ENCODE peak calls at places on chromosomes 4 and X, in six cellular contexts. One of them, this sample, is unnamed.

GRCh38 chrX:16664626-16665025 is 14.7 kb downstream of the S100G start:
- DNase-seq in uterus: no peak
- DNase-seq in AG09309: no peak
- DNase-seq in ovary: no peak
- DNase-seq in choroid plexus epithelial cell: no peak
- DNase-seq in lower lobe of right lung: no peak
- DNase-seq in this sample: no peak

GRCh38 chr4:126572264-126572663 is 1060.5 kb upstream of the INTU start:
- DNase-seq in uterus: no peak
- DNase-seq in AG09309: no peak
- DNase-seq in ovary: no peak
- DNase-seq in choroid plexus epithelial cell: no peak
- DNase-seq in lower lobe of right lung: no peak
- DNase-seq in this sample: no peak

GRCh38 chr4:102089850-102090621 is 255.2 kb downstream of the SLC39A8 start:
- DNase-seq in uterus: no peak
- DNase-seq in AG09309: no peak
- DNase-seq in ovary: no peak
- DNase-seq in choroid plexus epithelial cell: no peak
- DNase-seq in lower lobe of right lung: no peak
- DNase-seq in this sample: no peak

GRCh38 chrX:144730486-144730885 is 516.8 kb upstream of the SPANXN1 start:
- DNase-seq in uterus: no peak
- DNase-seq in AG09309: peak
- DNase-seq in ovary: no peak
- DNase-seq in choroid plexus epithelial cell: no peak
- DNase-seq in lower lobe of right lung: no peak
- DNase-seq in this sample: no peak

GRCh38 chrX:13028871-13029336 is 15.5 kb downstream of the FAM9C start:
- DNase-seq in uterus: no peak
- DNase-seq in AG09309: no peak
- DNase-seq in ovary: no peak
- DNase-seq in choroid plexus epithelial cell: no peak
- DNase-seq in lower lobe of right lung: no peak
- DNase-seq in this sample: no peak

GRCh38 chr4:157722146-157722545 is 450.7 kb downstream of the GASK1B start:
- DNase-seq in uterus: no peak
- DNase-seq in AG09309: no peak
- DNase-seq in ovary: no peak
- DNase-seq in choroid plexus epithelial cell: no peak
- DNase-seq in lower lobe of right lung: no peak
- DNase-seq in this sample: no peak

GRCh38 chrX:358651-359143 is 28.0 kb downstream of the PPP2R3B start:
- DNase-seq in uterus: no peak
- DNase-seq in AG09309: no peak
- DNase-seq in ovary: no peak
- DNase-seq in choroid plexus epithelial cell: no peak
- DNase-seq in lower lobe of right lung: no peak
- DNase-seq in this sample: no peak

GRCh38 chr4:174598800-174599199 is 76.5 kb upstream of the HPGD start:
- DNase-seq in uterus: no peak
- DNase-seq in AG09309: no peak
- DNase-seq in ovary: no peak
- DNase-seq in choroid plexus epithelial cell: no peak
- DNase-seq in lower lobe of right lung: no peak
- DNase-seq in this sample: no peak

GRCh38 chrX:47854474-47854873 is 17.8 kb downstream of the ZNF81 start:
- DNase-seq in uterus: peak
- DNase-seq in AG09309: no peak
- DNase-seq in ovary: peak
- DNase-seq in choroid plexus epithelial cell: peak
- DNase-seq in lower lobe of right lung: peak
- DNase-seq in this sample: peak

GRCh38 chrX:42242044-42242443 is 318.7 kb upstream of the CASK start:
- DNase-seq in uterus: no peak
- DNase-seq in AG09309: no peak
- DNase-seq in ovary: no peak
- DNase-seq in choroid plexus epithelial cell: no peak
- DNase-seq in lower lobe of right lung: no peak
- DNase-seq in this sample: no peak

GRCh38 chrX:47447607-47448006 is 35.4 kb downstream of the ZNF41 start:
- DNase-seq in uterus: no peak
- DNase-seq in AG09309: no peak
- DNase-seq in ovary: no peak
- DNase-seq in choroid plexus epithelial cell: no peak
- DNase-seq in lower lobe of right lung: no peak
- DNase-seq in this sample: no peak

GRCh38 chr4:155592568-155593343 is 73.9 kb upstream of the GUCY1A1 start:
- DNase-seq in uterus: peak
- DNase-seq in AG09309: peak
- DNase-seq in ovary: no peak
- DNase-seq in choroid plexus epithelial cell: no peak
- DNase-seq in lower lobe of right lung: no peak
- DNase-seq in this sample: no peak

GRCh38 chr4:108058685-108059440 is 69.2 kb downstream of the HADH start:
- DNase-seq in uterus: no peak
- DNase-seq in AG09309: no peak
- DNase-seq in ovary: no peak
- DNase-seq in choroid plexus epithelial cell: no peak
- DNase-seq in lower lobe of right lung: no peak
- DNase-seq in this sample: no peak

GRCh38 chr4:55303818-55304217 is 42.2 kb upstream of the SRD5A3 start:
- DNase-seq in uterus: no peak
- DNase-seq in AG09309: no peak
- DNase-seq in ovary: no peak
- DNase-seq in choroid plexus epithelial cell: peak
- DNase-seq in lower lobe of right lung: no peak
- DNase-seq in this sample: no peak

GRCh38 chr4:78928835-78929234 is 10.4 kb downstream of the PAQR3 start:
- DNase-seq in uterus: no peak
- DNase-seq in AG09309: no peak
- DNase-seq in ovary: no peak
- DNase-seq in choroid plexus epithelial cell: no peak
- DNase-seq in lower lobe of right lung: no peak
- DNase-seq in this sample: no peak

GRCh38 chr4:112214397-112215264 is 17.0 kb upstream of the AP1AR start:
- DNase-seq in uterus: no peak
- DNase-seq in AG09309: no peak
- DNase-seq in ovary: no peak
- DNase-seq in choroid plexus epithelial cell: peak
- DNase-seq in lower lobe of right lung: no peak
- DNase-seq in this sample: no peak

GRCh38 chr4:41748074-41748787 is at the start of gene PHOX2B:
- DNase-seq in uterus: no peak
- DNase-seq in AG09309: no peak
- DNase-seq in ovary: no peak
- DNase-seq in choroid plexus epithelial cell: no peak
- DNase-seq in lower lobe of right lung: no peak
- DNase-seq in this sample: peak

GRCh38 chrX:118807151-118808017 is 16.2 kb upstream of the ZCCHC12 start:
- DNase-seq in uterus: peak
- DNase-seq in AG09309: peak
- DNase-seq in ovary: peak
- DNase-seq in choroid plexus epithelial cell: peak
- DNase-seq in lower lobe of right lung: no peak
- DNase-seq in this sample: peak
- TF ChIP-seq CTCF in uterus: peak
- TF ChIP-seq CTCF in AG09309: peak
- TF ChIP-seq CTCF in ovary: peak
- TF ChIP-seq CTCF in choroid plexus epithelial cell: peak
- TF ChIP-seq CTCF in lower lobe of right lung: peak
- TF ChIP-seq CTCF in this sample: peak

GRCh38 chr4:106691749-106692148 is 323.2 kb upstream of the GIMD1 start:
- DNase-seq in uterus: no peak
- DNase-seq in AG09309: no peak
- DNase-seq in ovary: no peak
- DNase-seq in choroid plexus epithelial cell: peak
- DNase-seq in lower lobe of right lung: no peak
- DNase-seq in this sample: no peak
- TF ChIP-seq CTCF in uterus: no peak
- TF ChIP-seq CTCF in AG09309: peak
- TF ChIP-seq CTCF in ovary: no peak
- TF ChIP-seq CTCF in choroid plexus epithelial cell: peak
- TF ChIP-seq CTCF in lower lobe of right lung: no peak
- TF ChIP-seq CTCF in this sample: peak

GRCh38 chr4:144696376-144696775 is 50.4 kb downstream of the HHIP start:
- DNase-seq in uterus: no peak
- DNase-seq in AG09309: no peak
- DNase-seq in ovary: no peak
- DNase-seq in choroid plexus epithelial cell: no peak
- DNase-seq in lower lobe of right lung: no peak
- DNase-seq in this sample: no peak
- TF ChIP-seq CTCF in uterus: no peak
- TF ChIP-seq CTCF in AG09309: no peak
- TF ChIP-seq CTCF in ovary: no peak
- TF ChIP-seq CTCF in choroid plexus epithelial cell: no peak
- TF ChIP-seq CTCF in lower lobe of right lung: no peak
- TF ChIP-seq CTCF in this sample: no peak

DNA sequence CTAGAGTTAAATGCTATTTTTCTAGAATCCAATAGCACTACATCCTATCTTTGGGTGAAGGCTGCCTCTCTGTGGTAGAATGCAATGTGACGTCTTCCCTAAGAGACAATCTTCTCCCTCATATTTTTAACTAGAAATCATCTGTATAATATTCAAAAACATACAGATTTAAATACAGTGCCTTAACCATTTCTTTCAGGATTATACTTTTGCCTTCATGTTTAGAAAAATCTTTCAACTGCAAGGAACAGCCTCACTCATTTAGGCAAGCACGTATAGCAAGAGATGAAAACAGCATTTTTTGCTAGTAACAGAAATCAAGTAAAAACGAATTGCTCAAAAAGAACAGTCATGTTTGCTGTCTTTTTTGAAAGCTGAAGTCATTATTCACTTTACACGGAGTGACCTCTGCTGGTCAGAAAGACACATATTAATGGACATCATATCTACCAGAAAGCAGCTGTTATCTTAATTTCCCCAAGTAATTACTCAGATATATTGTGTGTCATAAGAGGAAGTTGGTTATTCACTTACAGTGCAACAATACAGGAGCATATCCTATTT is 422.3 kb downstream of the STPG2 start:
- DNase-seq in uterus: no peak
- DNase-seq in AG09309: no peak
- DNase-seq in ovary: no peak
- DNase-seq in choroid plexus epithelial cell: peak
- DNase-seq in lower lobe of right lung: no peak
- DNase-seq in this sample: no peak
- TF ChIP-seq CTCF in uterus: no peak
- TF ChIP-seq CTCF in AG09309: no peak
- TF ChIP-seq CTCF in ovary: no peak
- TF ChIP-seq CTCF in choroid plexus epithelial cell: peak
- TF ChIP-seq CTCF in lower lobe of right lung: no peak
- TF ChIP-seq CTCF in this sample: peak

GRCh38 chr4:1992468-1993168 is 16.2 kb downstream of the NELFA start:
- DNase-seq in uterus: no peak
- DNase-seq in AG09309: no peak
- DNase-seq in ovary: no peak
- DNase-seq in choroid plexus epithelial cell: no peak
- DNase-seq in lower lobe of right lung: no peak
- DNase-seq in this sample: peak
- TF ChIP-seq CTCF in uterus: no peak
- TF ChIP-seq CTCF in AG09309: no peak
- TF ChIP-seq CTCF in ovary: no peak
- TF ChIP-seq CTCF in choroid plexus epithelial cell: peak
- TF ChIP-seq CTCF in lower lobe of right lung: no peak
- TF ChIP-seq CTCF in this sample: peak

DNA sequence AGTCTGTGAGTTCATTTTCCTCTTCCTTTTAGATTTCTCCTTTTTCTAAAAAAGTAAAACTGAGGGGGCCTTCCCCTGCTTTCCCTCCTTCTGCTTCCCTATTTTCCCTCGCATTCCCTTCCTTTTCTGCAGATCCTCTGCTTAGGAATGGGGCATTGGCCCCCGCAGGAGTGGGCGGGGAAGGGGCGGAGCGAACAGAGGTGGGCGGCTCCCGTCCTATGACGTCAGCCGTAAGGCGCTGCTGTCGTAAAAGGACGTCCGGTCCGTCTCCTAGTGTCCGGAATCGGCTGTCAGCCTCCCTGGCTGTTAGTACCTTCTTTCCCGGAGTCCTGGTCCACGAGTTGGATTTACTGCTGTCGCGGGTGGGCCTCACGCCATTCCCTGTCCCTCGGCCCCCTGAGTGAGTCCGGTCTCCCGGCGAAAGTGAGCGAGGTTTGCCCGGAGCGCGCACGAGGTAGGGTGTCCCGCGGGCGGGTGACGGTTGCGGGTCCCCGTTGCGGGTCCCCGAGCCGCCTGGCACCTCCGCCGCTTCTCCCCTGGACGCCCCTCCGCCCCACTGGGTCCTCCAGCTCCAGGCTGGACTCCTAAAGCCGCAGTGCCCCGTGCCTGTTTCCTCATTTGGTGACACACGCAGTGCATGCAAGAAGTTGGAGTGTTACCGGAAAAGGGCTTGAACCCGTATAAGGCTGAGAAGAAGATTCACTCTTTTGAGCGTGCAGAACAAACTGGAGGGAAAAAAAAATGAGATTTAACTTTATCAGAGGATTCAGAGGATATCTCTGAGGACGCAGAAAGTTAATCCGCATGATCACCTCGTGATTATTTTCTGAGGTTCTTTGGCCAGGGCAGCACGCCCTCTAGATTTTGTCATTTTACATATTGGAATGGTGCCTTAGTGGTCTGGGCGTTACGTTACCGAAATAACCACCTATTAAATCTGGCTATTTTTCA is at the start of gene ZNF330:
- DNase-seq in uterus: peak
- DNase-seq in AG09309: peak
- DNase-seq in ovary: peak
- DNase-seq in choroid plexus epithelial cell: peak
- DNase-seq in lower lobe of right lung: peak
- DNase-seq in this sample: peak
- TF ChIP-seq CTCF in uterus: peak
- TF ChIP-seq CTCF in AG09309: peak
- TF ChIP-seq CTCF in ovary: no peak
- TF ChIP-seq CTCF in choroid plexus epithelial cell: peak
- TF ChIP-seq CTCF in lower lobe of right lung: no peak
- TF ChIP-seq CTCF in this sample: no peak

GRCh38 chr4:99047710-99048109 is 40.9 kb downstream of the ADH5 start:
- DNase-seq in uterus: no peak
- DNase-seq in AG09309: no peak
- DNase-seq in ovary: no peak
- DNase-seq in choroid plexus epithelial cell: no peak
- DNase-seq in lower lobe of right lung: no peak
- DNase-seq in this sample: no peak
- TF ChIP-seq CTCF in uterus: no peak
- TF ChIP-seq CTCF in AG09309: no peak
- TF ChIP-seq CTCF in ovary: no peak
- TF ChIP-seq CTCF in choroid plexus epithelial cell: peak
- TF ChIP-seq CTCF in lower lobe of right lung: no peak
- TF ChIP-seq CTCF in this sample: no peak

This sample was measured in endothelial cell.